ENCODE peak calls at places on chromosomes 3 and 15, in five cellular contexts. K, R, C, J and E are unnamed samples.

GRCh38 chr3:42670670-42671069 is 14.7 kb upstream of the KLHL40 start:
- DNase-seq in K (no peak), R (no peak), C (no peak), J (peak; percentile 1), E (no peak)

GRCh38 chr15:70121656-70122297 is 24.1 kb upstream of the TLE3 start:
- DNase-seq in K (no peak), R (no peak), C (no peak), J (no peak), E (no peak)

GRCh38 chr3:47227678-47228077 is 54.9 kb downstream of the KIF9 start:
- DNase-seq in K (no peak), R (no peak), C (peak; percentile 17), J (no peak), E (no peak)

GRCh38 chr15:62389887-62390792 is 225.1 kb upstream of the C2CD4B start:
- DNase-seq in K (peak; percentile 84), R (peak; percentile 17), C (peak; percentile 63), J (peak; percentile 65), E (peak; percentile 82)

GRCh38 chr15:99755692-99756409 is 22.6 kb upstream of the LYSMD4 start:
- DNase-seq in K (no peak), R (no peak), C (peak; percentile 50), J (peak; percentile 41), E (no peak)

GRCh38 chr15:40763801-40764765 is at the start of gene GCHFR:
- DNase-seq in K (peak; percentile 75), R (peak; percentile 68), C (peak; percentile 67), J (peak; percentile 78), E (peak; percentile 90)

GRCh38 chr3:13579089-13579488 is 30.2 kb downstream of the FBLN2 start:
- DNase-seq in K (no peak), R (no peak), C (no peak), J (no peak), E (no peak)

GRCh38 chr15:68311859-68312557 is 34.5 kb downstream of the FEM1B start:
- DNase-seq in K (peak; percentile 33), R (no peak), C (no peak), J (no peak), E (peak; percentile 29)

GRCh38 chr3:29083081-29083480 is 197.8 kb upstream of the RBMS3 start:
- DNase-seq in K (no peak), R (no peak), C (no peak), J (no peak), E (no peak)

GRCh38 chr15:74580538-74581350 is 34.9 kb upstream of the CLK3 start:
- DNase-seq in K (no peak), R (no peak), C (no peak), J (no peak), E (no peak)

GRCh38 chr3:130515755-130516154 is 1.2 kb upstream of the COL6A6 start:
- DNase-seq in K (no peak), R (no peak), C (no peak), J (no peak), E (no peak)

GRCh38 chr3:184993394-184993793 is 159.5 kb downstream of the C3orf70 start:
- DNase-seq in K (no peak), R (no peak), C (no peak), J (no peak), E (no peak)

GRCh38 chr3:78757734-78758133 is 1010.1 kb downstream of the ROBO1 start:
- DNase-seq in K (no peak), R (no peak), C (no peak), J (no peak), E (no peak)

GRCh38 chr15:29556385-29556784 is 265.9 kb downstream of the TJP1 start:
- DNase-seq in K (no peak), R (no peak), C (no peak), J (no peak), E (no peak)

GRCh38 chr15:78716651-78717050 is 75.6 kb upstream of the CHRNB4 start:
- DNase-seq in K (no peak), R (no peak), C (no peak), J (no peak), E (no peak)

GRCh38 chr3:103963599-103963998 is 1403.1 kb upstream of the ALCAM start:
- DNase-seq in K (no peak), R (no peak), C (no peak), J (no peak), E (peak; percentile 38)

GRCh38 chr3:118577055-118577759 is 457.4 kb downstream of the IGSF11 start:
- DNase-seq in K (no peak), R (no peak), C (peak; percentile 27), J (no peak), E (no peak)